ENCODE peak calls at places on chromosomes 13 and 19, in four cellular contexts. G is RWPE1, L is WTC11, T is MCF 10A. N is an unnamed sample.

GRCh38 chr19:861099-861755 is 1.8 kb downstream of the CFD start:
- DNase-seq in G (no peak), L (no peak), T (no peak), N (no peak)

GRCh38 chr13:39684531-39685137 is 29.2 kb downstream of the COG6 start:
- DNase-seq in G (peak; percentile 25), L (no peak), T (peak; percentile 39), N (no peak)

GRCh38 chr13:79423801-79424642 is 18.0 kb upstream of the RBM26 start:
- DNase-seq in G (peak; percentile 25), L (no peak), T (peak; percentile 61), N (no peak)

GRCh38 chr13:22134261-22134660 is 463.4 kb downstream of the FGF9 start:
- DNase-seq in G (no peak), L (no peak), T (no peak), N (no peak)

GRCh38 chr19:17687857-17688784 is at the start of gene UNC13A:
- DNase-seq in G (peak; percentile 73), L (peak; percentile 89), T (no peak), N (no peak)

GRCh38 chr13:107650081-107650701 is 565.1 kb downstream of the LIG4 start:
- DNase-seq in G (peak; percentile 3), L (peak; percentile 83), T (peak; percentile 57), N (peak; percentile 20)

GRCh38 chr13:34719060-34719875 is 222.8 kb upstream of the NBEA start:
- DNase-seq in G (no peak), L (no peak), T (no peak), N (no peak)

GRCh38 chr13:105035092-105035491 is 1500.4 kb downstream of the EFNB2 start:
- DNase-seq in G (no peak), L (no peak), T (no peak), N (no peak)

GRCh38 chr19:12580180-12580694 is 29.0 kb upstream of the ZNF564 start:
- DNase-seq in G (peak; percentile 58), L (no peak), T (peak; percentile 49), N (no peak)

GRCh38 chr13:46342538-46342937 is 44.5 kb downstream of the RUBCNL start:
- DNase-seq in G (no peak), L (no peak), T (no peak), N (no peak)

GRCh38 chr13:99143904-99144303 is 56.8 kb upstream of the UBAC2 start:
- DNase-seq in G (no peak), L (no peak), T (no peak), N (no peak)

GRCh38 chr13:94640676-94641075 is 39.0 kb downstream of the GPR180 start:
- DNase-seq in G (no peak), L (no peak), T (no peak), N (no peak)

GRCh38 chr19:38543807-38544568 is 73.8 kb downstream of the MAP4K1 start:
- DNase-seq in G (peak; percentile 94), L (peak; percentile 58), T (peak; percentile 93), N (peak; percentile 95)

GRCh38 chr13:37561031-37561430 is 37.5 kb downstream of the POSTN start:
- DNase-seq in G (no peak), L (no peak), T (no peak), N (no peak)

GRCh38 chr13:29595380-29596063 is at the start of gene SLC7A1:
- DNase-seq in G (peak; percentile 83), L (peak; percentile 87), T (peak; percentile 83), N (no peak)

GRCh38 chr19:7888145-7888825 is at the start of gene LRRC8E:
- DNase-seq in G (peak; percentile 85), L (peak; percentile 87), T (peak; percentile 83), N (no peak)

GRCh38 chr13:25732146-25732865 is 319.5 kb downstream of the SHISA2 start:
- DNase-seq in G (no peak), L (no peak), T (no peak), N (no peak)

GRCh38 chr13:28396053-28396452 is 98.9 kb downstream of the FLT1 start:
- DNase-seq in G (no peak), L (no peak), T (peak; percentile 4), N (no peak)

GRCh38 chr13:65943024-65943423 is 1287.1 kb downstream of the PCDH9 start:
- DNase-seq in G (no peak), L (no peak), T (no peak), N (no peak)

GRCh38 chr13:85366759-85367417 is 432.3 kb downstream of the SLITRK6 start:
- DNase-seq in G (no peak), L (no peak), T (peak; percentile 4), N (no peak)

GRCh38 chr13:51243832-51244231 is 21.6 kb downstream of the FAM124A start:
- DNase-seq in G (no peak), L (peak; percentile 78), T (no peak), N (no peak)

GRCh38 chr19:18849838-18850400 is 18.2 kb downstream of the UPF1 start:
- DNase-seq in G (no peak), L (no peak), T (no peak), N (no peak)

GRCh38 chr19:47013041-47013517 is 6.6 kb upstream of the NPAS1 start:
- DNase-seq in G (peak; percentile 84), L (peak; percentile 91), T (peak; percentile 87), N (no peak)

GRCh38 chr19:28971513-28971912 is 241.4 kb downstream of the UQCRFS1 start:
- DNase-seq in G (no peak), L (no peak), T (no peak), N (no peak)